ENCODE peak calls at places on chromosomes 7 and 10, in eight cellular contexts. L is CD4-positive, alpha-beta memory T cell; X is A549; S is CD8-positive, alpha-beta T cell; N is neural progenitor cell; Q is kidney; H is Karpas-422; M is SK-N-SH. E is an unnamed sample.
A peak's percentile ranks its signal among the peaks of the same experiment; 100 is the strongest.

GRCh38 chr10:132434405-132435005 is 37.5 kb downstream of the PWWP2B start:
- DNase-seq in S (peak; percentile 73), Q (peak; percentile 84), H (no peak), N (no peak), M (peak; percentile 39), X (peak; percentile 59), L (peak; percentile 42), E (peak; percentile 80)

GRCh38 chr10:31808258-31809218 is 120.1 kb downstream of the ARHGAP12 start:
- DNase-seq in X (peak; percentile 56), L (peak; percentile 47), S (no peak), M (peak; percentile 32), Q (no peak), N (peak; percentile 41), H (peak; percentile 80), E (no peak)

GRCh38 chr10:80199828-80200227 is 5.5 kb downstream of the ANXA11 start:
- DNase-seq in H (no peak), X (peak; percentile 72), N (no peak), S (no peak), M (no peak), Q (no peak), L (no peak), E (no peak)

GRCh38 chr7:153452661-153453060 is 599.5 kb upstream of the DPP6 start:
- DNase-seq in H (no peak), X (no peak), S (no peak), M (no peak), N (no peak), Q (no peak), L (no peak), E (no peak)

GRCh38 chr7:65951837-65952578 is 30.0 kb downstream of the GUSB start:
- DNase-seq in L (no peak), M (no peak), X (peak; percentile 45), N (no peak), S (no peak), H (no peak), Q (no peak), E (no peak)

GRCh38 chr10:131789516-131789915 is 111.3 kb upstream of the PPP2R2D start:
- DNase-seq in Q (peak; percentile 53), N (no peak), S (no peak), L (no peak), H (no peak), X (no peak), M (no peak), E (no peak)

GRCh38 chr10:20503186-20503585 is 393.9 kb downstream of the NEBL start:
- DNase-seq in L (no peak), M (no peak), X (no peak), S (no peak), Q (no peak), H (no peak), N (no peak), E (no peak)

GRCh38 chr7:27237735-27238334 is 4.8 kb upstream of the EVX1 start:
- DNase-seq in L (no peak), S (no peak), H (no peak), X (no peak), N (no peak), M (no peak), Q (no peak), E (no peak)

GRCh38 chr7:35736725-35737124 is 41.8 kb upstream of the HERPUD2 start:
- DNase-seq in M (no peak), H (no peak), Q (no peak), X (peak; percentile 23), L (no peak), N (no peak), S (no peak), E (no peak)

GRCh38 chr10:112728997-112729396 is 221.1 kb upstream of the TCF7L2 start:
- DNase-seq in S (no peak), M (no peak), X (no peak), N (no peak), H (no peak), Q (no peak), L (no peak), E (no peak)
- H3K4me3 ChIP-seq in S (no peak overlapping the region), M (no peak overlapping the region), X (no peak overlapping the region), N (no peak overlapping the region), H (no peak overlapping the region), Q (no peak overlapping the region), L (no peak overlapping the region), E (no peak overlapping the region)

GRCh38 chr10:35306852-35307251 is 29.5 kb upstream of the CCNY start:
- DNase-seq in Q (peak; percentile 80), S (no peak), L (no peak), N (no peak), X (peak; percentile 57), H (no peak), M (peak; percentile 22), E (no peak)
- H3K27ac ChIP-seq in Q (no peak overlapping the region), S (no peak overlapping the region), L (no peak overlapping the region), N (no peak overlapping the region), X (peak overlapping the region; percentile 35), H (no peak overlapping the region), M (no peak overlapping the region), E (no peak overlapping the region)

DNA sequence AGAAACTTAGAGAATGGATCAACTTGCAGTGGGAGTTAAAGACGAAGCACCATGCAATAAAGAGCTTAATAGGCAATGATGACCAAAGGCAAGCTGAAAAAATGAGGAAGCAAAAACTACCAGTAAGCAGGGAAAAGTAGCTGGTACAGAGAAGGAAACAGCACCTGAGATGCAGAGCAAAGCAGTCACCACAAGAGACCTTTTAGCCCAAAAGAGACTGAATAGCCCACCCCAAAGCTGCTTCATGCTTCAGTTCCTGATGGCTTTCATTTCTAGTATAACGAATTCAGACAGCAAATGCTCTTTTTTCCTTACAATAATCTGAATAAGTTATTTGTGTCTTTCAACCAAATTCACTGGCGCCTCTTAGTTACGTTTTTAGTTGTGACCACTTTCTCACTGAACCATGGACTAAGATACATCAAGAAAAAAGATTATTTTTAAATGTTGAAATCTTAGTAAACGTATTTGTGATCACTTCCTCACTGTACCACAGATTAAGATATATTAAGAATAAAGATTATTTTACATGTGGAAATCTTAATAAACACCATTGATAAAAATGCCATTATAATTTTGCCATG is 76.0 kb downstream of the USP6NL start:
- DNase-seq in N (peak; percentile 20), Q (no peak), M (no peak), S (no peak), L (no peak), X (no peak), H (peak; percentile 85), E (no peak)
- H3K4me3 ChIP-seq in N (no peak overlapping the region), Q (no peak overlapping the region), M (no peak overlapping the region), S (no peak overlapping the region), L (no peak overlapping the region), X (no peak overlapping the region), H (peak overlapping the region; percentile 50), E (no peak overlapping the region)

DNA sequence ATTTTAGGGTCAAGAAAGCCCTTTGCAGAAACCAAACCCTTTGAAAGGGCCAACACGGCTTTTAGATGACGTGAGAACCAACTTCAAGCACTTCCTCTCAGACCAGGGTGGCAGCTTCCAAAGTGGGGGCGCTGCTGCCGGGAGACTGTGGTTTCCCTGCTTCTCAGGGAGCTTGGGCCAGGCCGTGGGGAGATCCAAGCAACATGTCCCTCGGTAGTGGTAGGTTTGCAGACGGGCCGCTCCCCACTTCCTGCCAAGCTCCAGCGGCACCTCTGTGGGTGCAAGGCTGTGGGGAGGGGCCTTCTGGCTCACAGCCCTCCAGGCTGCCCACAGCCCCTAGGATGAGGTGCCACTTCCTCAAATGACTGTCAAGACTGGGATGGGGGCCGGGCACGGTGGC is 132.4 kb downstream of the FAM53B start:
- DNase-seq in X (no peak), H (peak; percentile 76), L (peak; percentile 50), N (no peak), M (no peak), S (peak; percentile 75), Q (no peak), E (no peak)
- H3K27ac ChIP-seq in X (no peak overlapping the region), H (peak overlapping the region; percentile 93), L (peak overlapping the region; percentile 59), N (no peak overlapping the region), M (no peak overlapping the region), S (peak overlapping the region; percentile 12), Q (no peak overlapping the region), E (no peak overlapping the region)